ENCODE peak calls at places on chromosomes 16 and 17, in seven cellular contexts. D is PC-3, Y is heart right ventricle, K is NT2/D1, Z is aorta, N is cardiac muscle cell, U is colonic mucosa. Q is an unnamed sample. For H3K36me3, the result is how much of the 10 kb centered on the place peaks cover.

GRCh38 chr16:6969594-6969993 is 363.1 kb upstream of the RBFOX1 start:
- DNase-seq in U (no peak), Y (no peak), D (no peak), K (no peak), N (no peak), Z (no peak), Q (no peak)

GRCh38 chr16:80682435-80683070 is 121.8 kb downstream of the CDYL2 start:
- DNase-seq in Y (no peak), D (no peak), N (peak), Z (no peak), U (no peak), K (no peak), Q (no peak)

GRCh38 chr17:59093702-59094231 is 12.9 kb downstream of the TRIM37 start:
- DNase-seq in U (peak), Y (peak), D (peak), Z (no peak), K (no peak), N (peak), Q (peak)

GRCh38 chr17:21394265-21394664 is 18.1 kb downstream of the KCNJ12 start:
- DNase-seq in N (no peak), K (no peak), Z (no peak), U (no peak), D (peak), Y (no peak), Q (no peak)

GRCh38 chr16:2388875-2389433 is 40.3 kb upstream of the CCNF start:
- DNase-seq in Y (no peak), U (peak), K (no peak), N (peak), Z (no peak), D (peak), Q (no peak)

GRCh38 chr17:31390748-31391495 is 553 bp upstream of the RAB11FIP4 start:
- DNase-seq in Z (peak), Y (no peak), K (no peak), N (peak), D (no peak), U (no peak), Q (no peak)

GRCh38 chr17:29131814-29132682 is 48.1 kb downstream of the MYO18A start:
- DNase-seq in U (no peak), D (no peak), N (peak), Z (no peak), K (no peak), Y (no peak), Q (no peak)

GRCh38 chr16:66972983-66973382 is 11.9 kb downstream of the CES3 start:
- DNase-seq in N (no peak), K (no peak), D (no peak), U (no peak), Z (no peak), Y (no peak), Q (peak)

GRCh38 chr17:57528084-57528451 is 217.0 kb downstream of the CCDC182 start:
- DNase-seq in U (no peak), N (no peak), K (no peak), Y (no peak), Z (peak), D (no peak), Q (peak)

GRCh38 chr17:32323784-32324590 is 18.0 kb downstream of the C17orf75 start:
- DNase-seq in Y (no peak), K (no peak), U (peak), N (no peak), Z (peak), D (peak), Q (no peak)

GRCh38 chr17:74332763-74333220 is 6.8 kb downstream of the KIF19 start:
- DNase-seq in K (no peak), Y (no peak), Z (no peak), N (no peak), D (no peak), U (peak), Q (peak)

GRCh38 chr16:66521951-66522771 is 27.8 kb downstream of the TK2 start:
- DNase-seq in Y (no peak), Z (peak), U (peak), N (peak), K (no peak), D (peak), Q (no peak)

GRCh38 chr16:89732918-89733242 is 11.5 kb downstream of the ZNF276 start:
- DNase-seq in Z (no peak), U (no peak), N (no peak), K (no peak), D (no peak), Y (no peak), Q (no peak)

GRCh38 chr17:6546069-6546718 is 10.2 kb downstream of the PITPNM3 start:
- DNase-seq in Y (no peak), U (no peak), D (peak), Z (no peak), K (no peak), N (peak), Q (no peak)

GRCh38 chr16:20944861-20945390 is 44.4 kb downstream of the LYRM1 start:
- DNase-seq in D (peak), Y (no peak), U (no peak), Z (no peak), K (no peak), N (peak), Q (no peak)

GRCh38 chr17:56026894-56027293 is 126.4 kb upstream of the ANKFN1 start:
- DNase-seq in D (no peak), N (no peak), Y (no peak), Z (no peak), K (no peak), U (no peak), Q (no peak)

GRCh38 chr16:2973605-2974318 is 4.6 kb downstream of the PAQR4 start:
- DNase-seq in U (no peak), Y (no peak), K (no peak), Z (no peak), N (no peak), D (no peak), Q (no peak)

GRCh38 chr16:65737831-65738230 is 616.0 kb upstream of the CDH11 start:
- DNase-seq in N (peak), Z (no peak), U (no peak), Y (no peak), K (no peak), D (no peak), Q (no peak)

GRCh38 chr16:14302031-14302398 is 230.9 kb downstream of the MRTFB start:
- DNase-seq in Y (peak), U (peak), K (no peak), D (peak), Z (peak), N (peak), Q (peak)

GRCh38 chr16:23288209-23288608 is 13.9 kb upstream of the SCNN1B start:
- DNase-seq in N (no peak), K (no peak), U (no peak), D (no peak), Y (no peak), Z (no peak), Q (no peak)

GRCh38 chr17:56894859-56895455 is 18.9 kb downstream of the TRIM25 start:
- DNase-seq in K (no peak), U (no peak), Y (no peak), N (no peak), Z (no peak), D (no peak), Q (no peak)

GRCh38 chr17:12522743-12523181 is 142.9 kb upstream of the MYOCD start:
- DNase-seq in Y (no peak), Z (no peak), K (no peak), N (peak), U (peak), D (peak), Q (peak)

GRCh38 chr17:31919802-31920525 is 16.8 kb upstream of the SUZ12 start:
- DNase-seq in Y (no peak), N (peak), U (no peak), K (no peak), Z (no peak), D (no peak), Q (no peak)

GRCh38 chr17:6796017-6796886 is 20.2 kb downstream of the FBXO39 start:
- DNase-seq in U (no peak), D (peak), N (peak), Z (no peak), K (no peak), Y (no peak), Q (no peak)

GRCh38 chr16:14409563-14409962 is 220.5 kb downstream of the PARN start:
- DNase-seq in Z (no peak), U (peak), N (peak), Y (no peak), D (peak), K (no peak), Q (no peak)

GRCh38 chr16:79901522-79901921 is 301.0 kb upstream of the MAF start:
- DNase-seq in K (no peak), Z (no peak), U (no peak), D (no peak), N (no peak), Y (no peak), Q (no peak)

GRCh38 chr16:19113577-19114358 is at the start of gene ITPRIPL2:
- DNase-seq in K (no peak), D (peak), U (peak), Y (peak), N (peak), Z (peak), Q (peak)

GRCh38 chr17:8375738-8376259 is 705 bp downstream of the KRABD2 start:
- DNase-seq in D (no peak), Y (no peak), N (no peak), K (no peak), Z (no peak), U (peak), Q (no peak)

GRCh38 chr16:84630009-84630408 is 12.1 kb upstream of the COTL1 start:
- DNase-seq in Z (no peak), K (no peak), Y (no peak), U (no peak), D (no peak), N (no peak), Q (no peak)

DNA sequence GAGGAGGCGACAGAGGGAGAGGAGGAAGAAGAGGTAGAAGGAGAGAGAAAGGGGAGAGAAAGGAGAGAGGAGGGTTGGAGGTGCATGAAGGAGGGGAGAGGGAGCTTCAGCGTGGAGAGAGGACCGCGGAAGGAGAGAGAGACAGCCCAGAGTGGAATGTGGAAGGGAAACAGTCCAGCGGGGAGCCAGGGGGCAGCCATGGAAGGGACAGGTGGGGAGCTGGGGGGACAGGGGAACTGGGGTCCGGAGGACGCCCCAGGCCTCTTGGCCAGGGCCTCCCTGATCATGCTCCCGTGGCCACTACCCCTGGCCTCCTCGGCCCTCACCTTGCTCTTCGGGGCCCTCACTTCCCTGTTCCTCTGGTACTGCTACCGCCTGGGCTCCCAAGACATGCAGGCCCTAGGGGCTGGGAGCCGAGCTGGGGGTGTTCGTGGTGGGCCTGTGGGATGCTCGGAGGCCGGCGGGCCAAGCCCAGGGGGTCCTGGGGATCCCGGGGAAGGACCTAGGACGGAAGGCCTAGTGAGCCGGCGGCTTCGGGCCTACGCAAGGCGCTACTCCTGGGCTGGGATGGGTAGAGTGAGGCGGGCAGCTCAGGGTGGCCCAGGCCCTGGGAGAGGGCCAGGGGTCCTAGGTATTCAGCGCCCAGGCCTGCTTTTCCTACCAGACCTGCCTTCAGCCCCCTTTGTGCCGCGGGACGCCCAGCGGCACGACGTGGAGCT is 759 bp downstream of the ASPHD1 start:
- DNase-seq in D (no peak), U (no peak), Z (no peak), N (no peak), Y (no peak), K (no peak), Q (no peak)
- H3K36me3 ChIP-seq in D (under half), U (under half), Z (under half), N (under half), Y (under half), K (under half), Q (under half)

DNA sequence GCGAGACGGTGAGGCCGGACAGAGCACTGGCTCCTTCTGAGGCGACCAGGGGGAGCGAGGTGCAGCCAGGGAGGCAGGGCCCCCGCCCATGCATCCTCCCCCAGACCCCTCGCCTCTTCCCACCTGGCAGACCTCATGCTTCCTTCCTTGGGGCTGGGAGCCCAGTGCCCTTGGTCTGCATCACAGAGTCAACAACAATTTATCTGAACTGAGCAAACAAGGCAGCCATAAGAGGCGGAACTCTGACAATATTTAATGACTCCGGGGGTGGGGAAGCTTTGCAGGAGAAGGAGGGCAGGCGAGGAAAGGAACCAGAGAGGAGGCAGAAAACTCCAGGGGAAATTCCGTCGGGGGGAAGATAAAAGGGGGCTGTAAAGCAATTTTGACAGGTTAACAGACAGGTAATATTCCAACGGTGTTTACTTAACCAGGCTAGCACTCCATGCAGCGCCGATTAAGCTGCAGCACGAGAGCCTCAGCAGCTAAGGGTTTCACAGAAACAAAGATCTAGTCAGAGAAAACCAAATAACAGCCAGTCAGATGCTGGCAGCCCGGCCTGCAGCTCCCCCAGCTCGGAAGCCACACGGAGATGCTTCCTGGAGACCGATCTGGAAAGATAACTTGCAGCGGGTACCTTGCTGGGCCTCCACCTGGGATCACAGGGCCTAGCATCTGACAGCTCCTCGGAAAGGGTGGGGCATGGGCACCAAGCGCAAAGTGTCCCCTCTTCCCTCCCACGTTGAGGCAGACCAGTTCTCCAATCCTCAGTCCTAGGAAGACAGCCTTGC is 398.2 kb downstream of the SOX9 start:
- DNase-seq in N (no peak), K (no peak), Z (no peak), Y (no peak), U (peak), D (peak), Q (no peak)
- H3K36me3 ChIP-seq in N (under half), K (under half), Z (under half), Y (under half), U (under half), D (under half), Q (under half)

DNA sequence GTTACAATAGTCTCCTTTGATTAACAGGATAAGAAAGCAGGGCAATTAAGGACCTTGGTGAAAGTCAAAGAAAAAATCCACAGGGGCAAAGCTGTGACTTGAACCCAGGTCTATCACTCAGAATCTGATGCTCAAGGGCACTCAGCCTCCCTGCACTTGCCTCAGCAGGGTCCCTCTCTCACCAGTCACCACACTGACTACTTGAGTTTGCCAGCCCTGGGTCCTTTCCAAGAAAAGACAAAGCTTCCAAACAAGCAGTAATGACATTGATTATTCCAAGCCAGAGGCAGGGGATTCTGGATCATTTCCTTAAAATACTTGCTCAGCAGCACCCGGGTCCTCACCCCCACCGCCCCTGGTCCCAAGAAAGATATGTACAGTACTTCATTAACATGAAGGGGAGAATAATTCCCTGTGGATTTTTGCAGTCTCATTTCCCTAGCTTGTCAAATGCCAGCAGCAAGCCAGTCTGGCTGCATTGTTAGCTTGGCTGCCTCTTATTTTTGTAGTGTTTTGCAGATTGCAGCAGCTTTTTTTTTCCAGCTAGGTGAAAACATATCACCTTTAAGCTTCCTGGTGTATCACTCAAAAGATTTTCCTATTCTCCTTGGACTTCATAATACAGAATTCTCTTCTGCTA is 83.2 kb upstream of the GNAO1 start:
- DNase-seq in Z (no peak), U (no peak), Y (no peak), N (no peak), K (no peak), D (no peak), Q (no peak)
- H3K36me3 ChIP-seq in Z (under half), U (under half), Y (under half), N (under half), K (under half), D (under half), Q (under half)

GRCh38 chr16:85631802-85632393 is 18.8 kb downstream of the GSE1 start:
- DNase-seq in N (no peak), Z (no peak), Y (no peak), U (no peak), D (no peak), K (no peak), Q (no peak)
- H3K36me3 ChIP-seq in N (under half), Z (under half), Y (under half), U (under half), D (under half), K (half or more), Q (under half)

GRCh38 chr17:4201231-4201630 is 58.2 kb downstream of the CYB5D2 start:
- DNase-seq in N (no peak), U (no peak), D (no peak), Z (no peak), K (no peak), Y (no peak), Q (no peak)

GRCh38 chr17:4199818-4200402 is 56.9 kb downstream of the CYB5D2 start:
- DNase-seq in N (peak), Y (no peak), Z (no peak), D (peak), K (peak), U (no peak), Q (peak)

GRCh38 chr17:4194796-4195195 is 51.8 kb downstream of the CYB5D2 start:
- DNase-seq in U (no peak), Y (no peak), N (no peak), D (no peak), K (no peak), Z (no peak), Q (no peak)

GRCh38 chr17:4198995-4199394 is 56.0 kb downstream of the CYB5D2 start:
- DNase-seq in D (no peak), K (no peak), Y (no peak), N (no peak), U (no peak), Z (no peak), Q (no peak)

GRCh38 chr17:4195306-4195705 is 52.3 kb downstream of the CYB5D2 start:
- DNase-seq in N (peak), K (no peak), Z (no peak), Y (no peak), D (no peak), U (no peak), Q (no peak)
- H3K36me3 ChIP-seq in N (under half), K (half or more), Z (under half), Y (half or more), D (under half), U (under half), Q (under half)

GRCh38 chr17:44940321-44940720 is 7.3 kb downstream of the KIF18B start:
- DNase-seq in N (peak), U (no peak), K (no peak), Z (no peak), Y (no peak), D (peak), Q (no peak)

GRCh38 chr17:44942456-44942855 is 5.1 kb downstream of the KIF18B start:
- DNase-seq in N (no peak), Z (no peak), D (no peak), Y (no peak), K (no peak), U (no peak), Q (no peak)

GRCh38 chr17:44940768-44941167 is 6.8 kb downstream of the KIF18B start:
- DNase-seq in K (no peak), D (no peak), Z (no peak), N (peak), U (no peak), Y (no peak), Q (no peak)

GRCh38 chr17:44947461-44948314 is at the start of gene KIF18B:
- DNase-seq in D (peak), Y (peak), Z (peak), N (peak), U (peak), K (peak), Q (peak)

DNA sequence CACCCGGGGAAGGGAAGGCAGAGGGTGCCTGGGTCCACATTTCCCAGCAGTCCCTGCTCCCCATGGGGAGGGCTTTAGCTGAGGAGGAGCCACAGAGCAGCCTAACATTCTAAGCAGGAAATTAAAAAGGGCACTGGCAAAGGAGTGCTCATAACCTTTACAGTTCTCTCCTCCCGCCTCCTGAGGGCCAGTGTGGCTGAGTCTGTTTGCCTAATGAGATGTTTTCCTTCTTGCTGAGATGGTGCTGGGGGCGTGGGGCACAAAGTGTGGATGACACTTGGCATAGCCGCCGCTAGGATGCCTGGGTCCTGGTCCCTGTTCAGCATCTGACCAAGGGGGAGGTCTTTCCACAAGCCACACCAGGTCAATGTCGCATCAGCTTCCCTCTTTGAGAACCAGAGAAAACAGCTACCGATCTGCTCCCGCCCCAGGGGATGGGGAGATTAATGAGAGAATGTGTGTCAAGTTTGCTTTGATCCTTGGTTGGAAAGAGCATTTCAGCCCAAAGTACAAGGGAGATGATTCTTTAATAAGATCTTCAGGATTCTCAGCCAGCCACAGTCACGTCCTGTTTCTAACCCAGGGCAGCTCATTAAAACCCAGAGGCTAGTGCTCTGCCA is 5.8 kb downstream of the KIF18B start:
- DNase-seq in N (no peak), U (no peak), K (no peak), D (no peak), Z (peak), Y (no peak), Q (no peak)
- H3K36me3 ChIP-seq in N (under half), U (under half), K (half or more), D (under half), Z (under half), Y (under half), Q (half or more)